ENCODE peak calls at places on chromosomes 12 and 14, in six cellular contexts. F is COR-L47; J is stromal cell of bone marrow; K is stimulated activated CD4-positive, alpha-beta T cell treated with anti-CD3 and anti-CD28 coated beads, Interleukin-15, amount 100 ng/mL, for 1 hour; P is uterus; T is left ventricle myocardium inferior. S is an unnamed sample.

GRCh38 chr12:68180792-68181744 is 21.5 kb upstream of the IFNG start:
- DNase-seq in F (peak; percentile 20), J (peak; percentile 13), K (no peak), P (no peak), T (no peak), S (no peak)

GRCh38 chr12:77925536-77926108 is 94.9 kb downstream of the NAV3 start:
- DNase-seq in F (peak; percentile 88), J (peak; percentile 88), K (no peak), P (peak; percentile 70), T (peak; percentile 46), S (peak; percentile 67)

GRCh38 chr14:72369106-72369505 is 436.9 kb downstream of the RGS6 start:
- DNase-seq in F (no peak), J (no peak), K (no peak), P (no peak), T (no peak), S (no peak)

GRCh38 chr14:92794547-92794941 is 439 bp downstream of the GOLGA5 start:
- DNase-seq in F (no peak), J (no peak), K (no peak), P (no peak), T (peak; percentile 31), S (no peak)

GRCh38 chr12:38056701-38057689 is 259.6 kb upstream of the ALG10B start:
- DNase-seq in F (no peak), J (no peak), K (no peak), P (no peak), T (no peak), S (no peak)

GRCh38 chr14:51576899-51577298 is 74.8 kb upstream of the FRMD6 start:
- DNase-seq in F (no peak), J (no peak), K (no peak), P (no peak), T (no peak), S (no peak)

GRCh38 chr12:119603767-119604166 is 10.2 kb downstream of the TMEM233 start:
- DNase-seq in F (no peak), J (no peak), K (no peak), P (no peak), T (no peak), S (no peak)

GRCh38 chr14:79254069-79254775 is 957.1 kb downstream of the DIO2 start:
- DNase-seq in F (no peak), J (no peak), K (no peak), P (no peak), T (no peak), S (no peak)

GRCh38 chr12:109685574-109686447 is 27.8 kb upstream of the FAM222A start:
- DNase-seq in F (no peak), J (no peak), K (no peak), P (no peak), T (no peak), S (no peak)

GRCh38 chr14:61042220-61042619 is 61.2 kb downstream of the SLC38A6 start:
- DNase-seq in F (peak; percentile 55), J (no peak), K (no peak), P (no peak), T (no peak), S (no peak)

GRCh38 chr14:75202671-75203070 is 26.3 kb upstream of the TMED10 start:
- DNase-seq in F (no peak), J (no peak), K (no peak), P (no peak), T (no peak), S (no peak)

GRCh38 chr14:71150737-71151136 is 243.5 kb downstream of the PCNX1 start:
- DNase-seq in F (no peak), J (no peak), K (no peak), P (no peak), T (no peak), S (peak; percentile 12)

GRCh38 chr14:77290705-77291104 is 19.7 kb upstream of the NGB start:
- DNase-seq in F (no peak), J (no peak), K (no peak), P (no peak), T (no peak), S (no peak)